ENCODE peak calls at places on chromosomes 7 and 10, in four cellular contexts. One of them, this sample, is unnamed.

GRCh38 chr10:6473430-6473829 is 106.6 kb downstream of the PRKCQ start:
- DNase-seq in HL-60: peak
- DNase-seq in K562: peak
- DNase-seq in GM12878: no peak
- DNase-seq in this sample: peak

GRCh38 chr7:36119005-36119711 is 33.9 kb upstream of the EEPD1 start:
- DNase-seq in HL-60: peak
- DNase-seq in K562: no peak
- DNase-seq in GM12878: no peak
- DNase-seq in this sample: no peak

GRCh38 chr7:148914208-148914777 is 30.2 kb upstream of the EZH2 start:
- DNase-seq in HL-60: peak
- DNase-seq in K562: peak
- DNase-seq in GM12878: no peak
- DNase-seq in this sample: no peak

GRCh38 chr10:47165711-47166404 is 134.1 kb upstream of the GDF10 start:
- DNase-seq in K562: no peak
- DNase-seq in HL-60: peak
- DNase-seq in GM12878: no peak
- DNase-seq in this sample: no peak

GRCh38 chr10:771647-772046 is 82.2 kb upstream of the DIP2C start:
- DNase-seq in K562: no peak
- DNase-seq in HL-60: no peak
- DNase-seq in GM12878: no peak
- DNase-seq in this sample: no peak

GRCh38 chr7:68700414-68700813 is 897.9 kb upstream of the AUTS2 start:
- DNase-seq in GM12878: no peak
- DNase-seq in K562: no peak
- DNase-seq in HL-60: no peak
- DNase-seq in this sample: no peak

GRCh38 chr10:122264442-122264841 is 6.7 kb upstream of the BTBD16 start:
- DNase-seq in GM12878: no peak
- DNase-seq in HL-60: no peak
- DNase-seq in K562: no peak
- DNase-seq in this sample: no peak

GRCh38 chr7:98913612-98914011 is 35.3 kb downstream of the TRRAP start:
- DNase-seq in GM12878: no peak
- DNase-seq in K562: no peak
- DNase-seq in HL-60: no peak
- DNase-seq in this sample: no peak

GRCh38 chr10:118629211-118629610 is 33.8 kb upstream of the PRLHR start:
- DNase-seq in HL-60: no peak
- DNase-seq in GM12878: no peak
- DNase-seq in K562: no peak
- DNase-seq in this sample: no peak

GRCh38 chr10:118568327-118568848 is 27.1 kb downstream of the PRLHR start:
- DNase-seq in K562: peak
- DNase-seq in GM12878: peak
- DNase-seq in HL-60: peak
- DNase-seq in this sample: peak

GRCh38 chr7:142796501-142797341 is 26.0 kb downstream of the PRSS2 start:
- DNase-seq in HL-60: no peak
- DNase-seq in K562: no peak
- DNase-seq in GM12878: no peak
- DNase-seq in this sample: peak

GRCh38 chr7:50762337-50762736 is 20.4 kb downstream of the GRB10 start:
- DNase-seq in HL-60: no peak
- DNase-seq in GM12878: no peak
- DNase-seq in K562: no peak
- DNase-seq in this sample: no peak

GRCh38 chr7:139776486-139777303 is 1.1 kb downstream of the HIPK2 start:
- DNase-seq in K562: peak
- DNase-seq in HL-60: peak
- DNase-seq in GM12878: peak
- DNase-seq in this sample: no peak

GRCh38 chr10:29692121-29692539 is 57.4 kb upstream of the SVIL start:
- DNase-seq in HL-60: no peak
- DNase-seq in K562: no peak
- DNase-seq in GM12878: no peak
- DNase-seq in this sample: no peak

GRCh38 chr10:118471863-118472262 is 123.6 kb downstream of the PRLHR start:
- DNase-seq in GM12878: no peak
- DNase-seq in HL-60: no peak
- DNase-seq in K562: no peak
- DNase-seq in this sample: no peak

GRCh38 chr7:108561047-108561619 is 8.4 kb downstream of the THAP5 start:
- DNase-seq in K562: no peak
- DNase-seq in HL-60: no peak
- DNase-seq in GM12878: no peak
- DNase-seq in this sample: no peak

GRCh38 chr7:43679210-43680068 is 49.9 kb downstream of the COA1 start:
- DNase-seq in HL-60: no peak
- DNase-seq in K562: no peak
- DNase-seq in GM12878: peak
- DNase-seq in this sample: no peak

GRCh38 chr7:22219036-22219435 is 137.9 kb downstream of the RAPGEF5 start:
- DNase-seq in HL-60: no peak
- DNase-seq in GM12878: no peak
- DNase-seq in K562: no peak
- DNase-seq in this sample: no peak

GRCh38 chr10:132397671-132398565 is 918 bp downstream of the PWWP2B start:
- DNase-seq in HL-60: peak
- DNase-seq in GM12878: no peak
- DNase-seq in K562: peak
- DNase-seq in this sample: no peak

GRCh38 chr10:3485287-3485686 is 299.7 kb downstream of the KLF6 start:
- DNase-seq in K562: no peak
- DNase-seq in GM12878: peak
- DNase-seq in HL-60: no peak
- DNase-seq in this sample: no peak

GRCh38 chr10:116704926-116705325 is 37.4 kb downstream of the HSPA12A start:
- DNase-seq in HL-60: no peak
- DNase-seq in K562: no peak
- DNase-seq in GM12878: no peak
- DNase-seq in this sample: no peak

GRCh38 chr7:125338110-125338509 is 408.5 kb upstream of the POT1 start:
- DNase-seq in HL-60: no peak
- DNase-seq in GM12878: no peak
- DNase-seq in K562: no peak
- DNase-seq in this sample: no peak

DNA sequence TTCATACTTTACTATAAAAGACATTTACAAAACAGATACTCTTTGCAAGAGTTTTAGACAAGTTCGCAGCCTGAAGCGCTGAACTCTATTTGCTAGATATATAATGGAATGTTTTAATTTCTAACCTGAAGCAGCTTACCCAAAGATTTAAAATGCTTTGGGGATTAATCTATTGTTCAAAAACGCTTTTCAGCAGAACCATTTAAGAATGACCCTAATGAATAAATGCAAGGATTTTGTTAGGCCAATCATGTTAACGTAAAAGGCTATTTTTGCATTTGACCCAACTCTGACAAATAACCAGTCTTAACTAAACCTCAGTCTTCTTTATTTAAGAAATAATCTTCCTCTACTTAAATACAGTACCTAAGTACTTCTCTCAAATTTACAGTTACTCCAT is 406.7 kb upstream of the POT1 start:
- DNase-seq in GM12878: no peak
- DNase-seq in K562: no peak
- DNase-seq in HL-60: no peak
- DNase-seq in this sample: no peak
- TF ChIP-seq SPI1 in GM12878: no peak
- TF ChIP-seq SPI1 in K562: no peak
- TF ChIP-seq SPI1 in HL-60: no peak
- TF ChIP-seq SPI1 in this sample: no peak

DNA sequence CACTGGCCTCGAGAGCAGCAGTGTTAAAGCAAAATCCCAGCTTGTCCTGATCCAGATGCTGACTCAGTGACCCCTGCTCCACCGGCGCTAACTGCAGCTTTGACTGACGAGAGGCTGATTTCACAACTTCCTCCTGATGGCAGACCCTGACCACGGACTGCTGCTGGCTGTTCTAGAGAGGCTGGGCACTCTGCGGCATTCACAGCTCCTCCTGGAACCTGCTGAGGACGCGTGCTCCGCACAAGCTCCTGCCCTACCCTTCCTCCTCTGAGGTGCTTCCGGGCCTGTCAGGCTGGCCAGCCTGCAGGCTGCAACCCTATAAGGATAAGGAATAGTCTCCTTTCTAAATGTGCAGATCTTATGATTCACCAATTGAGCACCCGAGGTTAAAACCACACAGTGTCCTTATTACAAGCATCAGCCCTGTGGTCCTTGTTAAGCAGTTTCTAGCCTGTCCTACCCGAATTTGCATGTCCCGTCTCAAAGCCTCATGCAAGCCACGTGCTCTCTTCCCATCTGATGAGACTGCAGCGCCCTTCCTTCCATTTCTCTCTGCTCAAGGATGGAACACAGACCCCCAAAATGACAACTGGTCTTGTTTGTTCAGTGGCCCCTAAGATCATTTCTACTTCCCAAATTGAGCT is 35.5 kb upstream of the NCAPG2 start:
- DNase-seq in K562: peak
- DNase-seq in GM12878: no peak
- DNase-seq in HL-60: peak
- DNase-seq in this sample: no peak
- TF ChIP-seq SPI1 in K562: no peak
- TF ChIP-seq SPI1 in GM12878: no peak
- TF ChIP-seq SPI1 in HL-60: no peak
- TF ChIP-seq SPI1 in this sample: no peak

GRCh38 chr10:129807211-129807610 is 156.9 kb downstream of the EBF3 start:
- DNase-seq in K562: no peak
- DNase-seq in GM12878: no peak
- DNase-seq in HL-60: no peak
- DNase-seq in this sample: no peak
- TF ChIP-seq SPI1 in K562: no peak
- TF ChIP-seq SPI1 in GM12878: no peak
- TF ChIP-seq SPI1 in HL-60: no peak
- TF ChIP-seq SPI1 in this sample: no peak

DNA sequence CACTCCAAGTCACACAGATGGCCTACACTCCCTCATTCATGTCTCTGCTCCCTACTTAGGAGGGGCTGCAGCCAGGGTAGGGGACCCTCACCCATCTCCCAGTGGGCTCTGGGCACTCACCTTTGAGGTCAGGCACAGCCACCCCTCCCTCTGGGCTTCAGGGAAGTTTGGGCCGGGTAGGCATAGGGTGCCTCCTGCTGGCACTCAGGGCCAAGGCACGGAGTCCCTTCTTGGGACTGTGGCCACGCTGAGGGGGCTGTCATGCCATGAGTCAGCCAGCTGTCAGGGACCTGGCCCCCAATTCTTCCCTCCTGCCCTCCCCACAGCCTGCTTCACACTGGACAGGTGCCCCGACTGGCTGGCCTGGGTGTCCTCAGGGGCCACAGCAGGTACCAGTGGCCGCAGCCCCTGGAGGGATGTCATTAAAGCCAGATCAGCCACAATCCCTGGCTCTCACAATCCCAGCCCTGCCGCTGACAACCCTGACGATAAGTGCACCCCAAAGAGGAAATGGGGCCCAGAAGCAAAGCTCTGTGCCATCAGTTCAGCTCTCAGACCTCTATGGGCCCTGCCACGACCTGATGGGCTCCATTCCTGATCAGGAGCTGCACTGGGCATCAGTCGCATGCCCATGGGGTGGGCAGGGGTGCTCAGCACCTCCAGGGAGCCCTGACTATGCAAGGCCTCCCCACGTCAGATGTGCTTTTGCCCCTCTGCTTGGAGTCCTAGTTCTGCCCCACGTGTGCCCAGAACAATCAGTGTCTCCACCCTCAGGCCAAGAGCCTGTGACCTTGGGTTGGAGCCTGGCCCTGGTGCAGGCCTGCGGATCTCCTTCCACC is 34.1 kb upstream of the RET start:
- DNase-seq in HL-60: no peak
- DNase-seq in GM12878: no peak
- DNase-seq in K562: no peak
- DNase-seq in this sample: no peak
- TF ChIP-seq SPI1 in HL-60: no peak
- TF ChIP-seq SPI1 in GM12878: no peak
- TF ChIP-seq SPI1 in K562: no peak
- TF ChIP-seq SPI1 in this sample: no peak

GRCh38 chr10:78779339-78779955 is 289.3 kb upstream of the ZMIZ1 start:
- DNase-seq in HL-60: no peak
- DNase-seq in GM12878: no peak
- DNase-seq in K562: no peak
- DNase-seq in this sample: no peak
- TF ChIP-seq SPI1 in HL-60: no peak
- TF ChIP-seq SPI1 in GM12878: no peak
- TF ChIP-seq SPI1 in K562: no peak
- TF ChIP-seq SPI1 in this sample: no peak

GRCh38 chr7:3430588-3430987 is 129.5 kb downstream of the SDK1 start:
- DNase-seq in HL-60: no peak
- DNase-seq in GM12878: no peak
- DNase-seq in K562: no peak
- DNase-seq in this sample: no peak
- TF ChIP-seq SPI1 in HL-60: no peak
- TF ChIP-seq SPI1 in GM12878: no peak
- TF ChIP-seq SPI1 in K562: no peak
- TF ChIP-seq SPI1 in this sample: no peak

DNA sequence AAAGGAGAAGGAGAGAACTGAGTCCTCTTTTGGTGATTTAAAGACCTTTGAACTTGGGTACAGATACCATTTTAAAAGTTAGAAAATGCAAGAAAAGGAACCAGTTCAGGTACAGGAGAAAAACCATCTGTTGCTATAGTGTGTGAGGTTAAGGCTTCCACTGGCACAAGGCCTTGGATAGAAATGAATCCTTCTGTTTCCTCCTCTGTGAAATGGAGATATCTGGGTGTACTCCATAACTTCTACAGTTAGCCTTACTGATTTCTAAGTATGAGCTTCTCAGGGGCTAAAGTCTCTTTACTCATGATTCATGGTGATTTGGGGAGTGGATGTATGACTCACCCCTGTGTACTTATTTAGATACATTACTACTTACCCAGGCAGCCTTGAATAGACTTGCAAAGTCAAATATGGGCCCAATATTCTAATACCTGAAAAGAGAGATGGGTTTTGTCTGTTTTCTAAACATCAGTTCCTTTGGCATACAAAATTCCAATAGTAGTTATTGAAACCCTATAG is 117.2 kb upstream of the ADO start:
- DNase-seq in GM12878: no peak
- DNase-seq in K562: no peak
- DNase-seq in HL-60: no peak
- DNase-seq in this sample: no peak
- TF ChIP-seq SPI1 in GM12878: no peak
- TF ChIP-seq SPI1 in K562: no peak
- TF ChIP-seq SPI1 in HL-60: no peak
- TF ChIP-seq SPI1 in this sample: no peak

This sample was measured in GM12891.